ENCODE peak calls at places on chromosomes 5 and 9, in four cellular contexts. One of them, this sample, is unnamed. For H3K4me1, the result is how much of the 10 kb centered on the place peaks cover.

GRCh38 chr9:136694163-136694864 is 7.1 kb upstream of the AGPAT2 start:
- DNase-seq in neural progenitor cell: peak
- DNase-seq in PC-3: peak
- DNase-seq in MM.1S: no peak
- DNase-seq in this sample: peak

GRCh38 chr9:125700791-125701190 is 6.2 kb downstream of the MAPKAP1 start:
- DNase-seq in neural progenitor cell: no peak
- DNase-seq in PC-3: no peak
- DNase-seq in MM.1S: no peak
- DNase-seq in this sample: no peak

GRCh38 chr5:147520450-147520849 is 10.6 kb upstream of the DPYSL3 start:
- DNase-seq in neural progenitor cell: peak
- DNase-seq in PC-3: peak
- DNase-seq in MM.1S: no peak
- DNase-seq in this sample: no peak

GRCh38 chr5:42811591-42812392 is at the start of gene SELENOP:
- DNase-seq in neural progenitor cell: peak
- DNase-seq in PC-3: peak
- DNase-seq in MM.1S: peak
- DNase-seq in this sample: peak

GRCh38 chr9:87327567-87328125 is 170.0 kb upstream of the DAPK1 start:
- DNase-seq in neural progenitor cell: no peak
- DNase-seq in PC-3: peak
- DNase-seq in MM.1S: no peak
- DNase-seq in this sample: peak

GRCh38 chr9:70480405-70480980 is 66.0 kb upstream of the KLF9 start:
- DNase-seq in neural progenitor cell: no peak
- DNase-seq in PC-3: peak
- DNase-seq in MM.1S: no peak
- DNase-seq in this sample: peak

GRCh38 chr5:137142371-137143243 is 356.5 kb downstream of the SPOCK1 start:
- DNase-seq in neural progenitor cell: peak
- DNase-seq in PC-3: peak
- DNase-seq in MM.1S: no peak
- DNase-seq in this sample: peak

GRCh38 chr9:136593581-136593980 is 47.7 kb upstream of the NOTCH1 start:
- DNase-seq in neural progenitor cell: no peak
- DNase-seq in PC-3: no peak
- DNase-seq in MM.1S: no peak
- DNase-seq in this sample: no peak

GRCh38 chr5:101678494-101679193 is 617.4 kb downstream of the SLCO4C1 start:
- DNase-seq in neural progenitor cell: peak
- DNase-seq in PC-3: peak
- DNase-seq in MM.1S: peak
- DNase-seq in this sample: peak

GRCh38 chr9:110641350-110641749 is 27.2 kb upstream of the MUSK start:
- DNase-seq in neural progenitor cell: no peak
- DNase-seq in PC-3: peak
- DNase-seq in MM.1S: no peak
- DNase-seq in this sample: no peak

GRCh38 chr9:7089794-7090193 is 332.0 kb downstream of the KDM4C start:
- DNase-seq in neural progenitor cell: peak
- DNase-seq in PC-3: no peak
- DNase-seq in MM.1S: no peak
- DNase-seq in this sample: no peak

GRCh38 chr5:149667084-149667826 is 62.9 kb upstream of the PPARGC1B start:
- DNase-seq in neural progenitor cell: peak
- DNase-seq in PC-3: peak
- DNase-seq in MM.1S: peak
- DNase-seq in this sample: peak

GRCh38 chr5:120527251-120527650 is 63.2 kb downstream of the PRR16 start:
- DNase-seq in neural progenitor cell: peak
- DNase-seq in PC-3: no peak
- DNase-seq in MM.1S: peak
- DNase-seq in this sample: no peak

GRCh38 chr5:54807421-54807820 is 178.0 kb downstream of the ESM1 start:
- DNase-seq in neural progenitor cell: no peak
- DNase-seq in PC-3: peak
- DNase-seq in MM.1S: no peak
- DNase-seq in this sample: peak

GRCh38 chr9:97384406-97385262 is 27.3 kb upstream of the TDRD7 start:
- DNase-seq in neural progenitor cell: no peak
- DNase-seq in PC-3: no peak
- DNase-seq in MM.1S: no peak
- DNase-seq in this sample: no peak

GRCh38 chr5:137306903-137307302 is 192.2 kb downstream of the SPOCK1 start:
- DNase-seq in neural progenitor cell: no peak
- DNase-seq in PC-3: no peak
- DNase-seq in MM.1S: no peak
- DNase-seq in this sample: no peak

GRCh38 chr5:126376443-126376842 is 46.8 kb upstream of the GRAMD2B start:
- DNase-seq in neural progenitor cell: no peak
- DNase-seq in PC-3: no peak
- DNase-seq in MM.1S: no peak
- DNase-seq in this sample: no peak

GRCh38 chr5:135134686-135135381 is 100.8 kb upstream of the PITX1 start:
- DNase-seq in neural progenitor cell: no peak
- DNase-seq in PC-3: no peak
- DNase-seq in MM.1S: no peak
- DNase-seq in this sample: no peak

GRCh38 chr9:69674112-69674511 is 1.9 kb upstream of the APBA1 start:
- DNase-seq in neural progenitor cell: peak
- DNase-seq in PC-3: peak
- DNase-seq in MM.1S: no peak
- DNase-seq in this sample: no peak

GRCh38 chr5:79853003-79853402 is 138.1 kb downstream of the MTX3 start:
- DNase-seq in neural progenitor cell: no peak
- DNase-seq in PC-3: no peak
- DNase-seq in MM.1S: no peak
- DNase-seq in this sample: no peak

GRCh38 chr5:151094054-151094858 is 13.4 kb upstream of the TNIP1 start:
- DNase-seq in neural progenitor cell: no peak
- DNase-seq in PC-3: peak
- DNase-seq in MM.1S: peak
- DNase-seq in this sample: peak

GRCh38 chr9:18459958-18460584 is 13.9 kb upstream of the ADAMTSL1 start:
- DNase-seq in neural progenitor cell: no peak
- DNase-seq in PC-3: peak
- DNase-seq in MM.1S: no peak
- DNase-seq in this sample: peak

GRCh38 chr9:106075991-106076390 is 381.6 kb downstream of the TMEM38B start:
- DNase-seq in neural progenitor cell: no peak
- DNase-seq in PC-3: peak
- DNase-seq in MM.1S: no peak
- DNase-seq in this sample: no peak

DNA sequence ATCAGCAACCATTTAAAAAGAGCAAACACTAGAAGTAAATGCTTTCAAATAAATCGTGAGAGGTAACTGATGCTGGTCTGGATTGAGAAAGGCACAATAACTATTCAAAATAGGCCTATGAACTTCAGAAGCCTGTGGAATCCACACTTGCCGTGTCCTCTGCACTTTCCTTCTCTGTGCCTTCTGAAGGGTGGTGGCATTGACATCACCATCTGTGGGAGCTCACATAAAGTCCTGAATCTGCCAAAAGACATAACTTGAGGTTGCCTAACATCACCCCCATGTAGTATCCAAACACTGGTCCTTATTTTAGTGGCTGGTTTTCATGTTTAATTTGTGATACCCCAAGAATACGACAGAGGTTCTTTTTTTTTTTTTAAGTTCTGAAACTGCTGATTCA is 59.8 kb downstream of the IRF1 start:
- DNase-seq in neural progenitor cell: no peak
- DNase-seq in PC-3: no peak
- DNase-seq in MM.1S: no peak
- DNase-seq in this sample: no peak
- H3K4me2 ChIP-seq in neural progenitor cell: no peak
- H3K4me2 ChIP-seq in PC-3: no peak
- H3K4me2 ChIP-seq in MM.1S: peak
- H3K4me2 ChIP-seq in this sample: no peak

DNA sequence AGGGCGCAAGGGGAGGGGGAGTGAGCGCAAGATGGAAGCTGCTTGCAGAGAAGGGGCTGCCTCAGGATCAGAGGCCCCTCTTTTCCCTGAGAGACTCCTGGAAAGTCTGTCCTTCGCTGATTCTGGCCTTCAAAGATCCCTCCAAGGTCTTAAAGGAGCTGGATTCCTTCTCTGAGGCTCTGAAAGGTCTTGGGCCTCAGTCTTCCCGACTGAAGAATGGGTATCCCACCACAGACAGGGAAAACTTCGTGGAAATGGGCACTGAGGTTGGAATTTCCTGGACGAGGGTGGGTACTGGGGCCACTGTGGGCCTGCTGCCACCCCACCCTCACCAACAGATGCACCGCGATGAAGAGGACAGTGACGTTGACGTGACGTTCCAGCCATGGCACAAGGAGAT is 3.1 kb downstream of the PTRH1 start:
- DNase-seq in neural progenitor cell: no peak
- DNase-seq in PC-3: no peak
- DNase-seq in MM.1S: no peak
- DNase-seq in this sample: no peak
- H3K4me1 ChIP-seq in neural progenitor cell: under half
- H3K4me1 ChIP-seq in PC-3: under half
- H3K4me1 ChIP-seq in MM.1S: under half
- H3K4me1 ChIP-seq in this sample: under half

DNA sequence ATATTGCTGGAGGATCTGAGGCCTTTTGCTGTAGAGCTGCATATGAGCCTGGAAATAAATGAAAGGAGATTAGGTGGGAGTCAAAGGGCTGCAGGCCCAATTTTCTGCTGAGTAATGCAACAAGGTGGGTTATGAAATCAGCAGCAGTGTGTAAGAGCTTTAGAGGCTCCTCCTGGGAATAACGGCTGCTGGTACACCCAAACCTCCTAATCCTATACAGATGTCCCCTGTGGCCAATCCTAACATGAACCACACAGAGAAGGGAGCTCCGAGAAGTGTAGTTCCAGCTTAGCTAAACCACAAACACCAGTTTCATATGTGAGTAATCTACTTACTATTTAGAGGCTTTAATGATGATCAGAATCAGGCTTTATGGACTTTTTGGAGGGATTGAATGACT is 437.7 kb downstream of the TMEM232 start:
- DNase-seq in neural progenitor cell: no peak
- DNase-seq in PC-3: peak
- DNase-seq in MM.1S: peak
- DNase-seq in this sample: no peak
- H3K4me3 ChIP-seq in neural progenitor cell: no peak
- H3K4me3 ChIP-seq in PC-3: no peak
- H3K4me3 ChIP-seq in MM.1S: no peak
- H3K4me3 ChIP-seq in this sample: no peak

GRCh38 chr5:146339715-146340259 is 1.1 kb downstream of the POU4F3 start:
- DNase-seq in neural progenitor cell: no peak
- DNase-seq in PC-3: no peak
- DNase-seq in MM.1S: no peak
- DNase-seq in this sample: no peak
- H3K4me2 ChIP-seq in neural progenitor cell: peak
- H3K4me2 ChIP-seq in PC-3: no peak
- H3K4me2 ChIP-seq in MM.1S: no peak
- H3K4me2 ChIP-seq in this sample: no peak

GRCh38 chr9:91778031-91778430 is 172.0 kb downstream of the ROR2 start:
- DNase-seq in neural progenitor cell: no peak
- DNase-seq in PC-3: no peak
- DNase-seq in MM.1S: no peak
- DNase-seq in this sample: no peak

GRCh38 chr9:91775011-91775707 is 174.9 kb downstream of the ROR2 start:
- DNase-seq in neural progenitor cell: peak
- DNase-seq in PC-3: peak
- DNase-seq in MM.1S: peak
- DNase-seq in this sample: peak

GRCh38 chr9:91776409-91777365 is 173.3 kb downstream of the ROR2 start:
- DNase-seq in neural progenitor cell: no peak
- DNase-seq in PC-3: no peak
- DNase-seq in MM.1S: no peak
- DNase-seq in this sample: no peak

GRCh38 chr9:91775708-91776028 is 174.4 kb downstream of the ROR2 start:
- DNase-seq in neural progenitor cell: no peak
- DNase-seq in PC-3: no peak
- DNase-seq in MM.1S: no peak
- DNase-seq in this sample: no peak

DNA sequence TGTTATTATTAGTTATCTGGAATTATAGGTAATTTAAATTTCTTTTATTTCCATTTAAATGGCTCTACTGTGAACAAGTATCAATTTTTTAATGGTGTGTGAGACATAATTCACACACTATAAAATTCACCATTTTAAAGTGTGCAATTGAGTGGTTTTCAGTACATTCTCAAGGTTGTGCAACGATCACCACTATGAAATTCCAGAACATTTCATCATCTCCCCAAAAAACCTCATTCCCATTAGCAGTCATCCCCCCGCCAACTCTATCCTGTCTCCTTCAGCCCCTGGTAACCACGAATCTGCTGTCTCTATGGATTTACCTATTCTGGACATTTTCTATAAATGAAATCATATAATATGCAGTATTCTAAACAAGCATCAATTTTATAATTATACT is 172.6 kb downstream of the ROR2 start:
- DNase-seq in neural progenitor cell: no peak
- DNase-seq in PC-3: no peak
- DNase-seq in MM.1S: no peak
- DNase-seq in this sample: no peak
- H3K4me1 ChIP-seq in neural progenitor cell: under half
- H3K4me1 ChIP-seq in PC-3: under half
- H3K4me1 ChIP-seq in MM.1S: under half
- H3K4me1 ChIP-seq in this sample: under half

GRCh38 chr9:5509573-5509972 is 758 bp upstream of the PDCD1LG2 start:
- DNase-seq in neural progenitor cell: no peak
- DNase-seq in PC-3: peak
- DNase-seq in MM.1S: no peak
- DNase-seq in this sample: no peak

GRCh38 chr9:5511476-5511875 is 1.1 kb downstream of the PDCD1LG2 start:
- DNase-seq in neural progenitor cell: no peak
- DNase-seq in PC-3: no peak
- DNase-seq in MM.1S: no peak
- DNase-seq in this sample: no peak

GRCh38 chr9:5510360-5510931 is at the start of gene PDCD1LG2:
- DNase-seq in neural progenitor cell: no peak
- DNase-seq in PC-3: peak
- DNase-seq in MM.1S: peak
- DNase-seq in this sample: no peak

GRCh38 chr9:5511935-5512580 is 1.7 kb downstream of the PDCD1LG2 start:
- DNase-seq in neural progenitor cell: no peak
- DNase-seq in PC-3: no peak
- DNase-seq in MM.1S: no peak
- DNase-seq in this sample: no peak

GRCh38 chr9:5510991-5511390 is 660 bp downstream of the PDCD1LG2 start:
- DNase-seq in neural progenitor cell: no peak
- DNase-seq in PC-3: no peak
- DNase-seq in MM.1S: no peak
- DNase-seq in this sample: no peak
- H3K4me3 ChIP-seq in neural progenitor cell: no peak
- H3K4me3 ChIP-seq in PC-3: peak
- H3K4me3 ChIP-seq in MM.1S: peak
- H3K4me3 ChIP-seq in this sample: peak

GRCh38 chr5:82011761-82012160 is 39.9 kb downstream of the ATG10 start:
- DNase-seq in neural progenitor cell: no peak
- DNase-seq in PC-3: no peak
- DNase-seq in MM.1S: no peak
- DNase-seq in this sample: no peak

GRCh38 chr5:82010696-82011095 is 38.9 kb downstream of the ATG10 start:
- DNase-seq in neural progenitor cell: no peak
- DNase-seq in PC-3: no peak
- DNase-seq in MM.1S: no peak
- DNase-seq in this sample: no peak
- H3K4me2 ChIP-seq in neural progenitor cell: no peak
- H3K4me2 ChIP-seq in PC-3: no peak
- H3K4me2 ChIP-seq in MM.1S: no peak
- H3K4me2 ChIP-seq in this sample: no peak